ENCODE peak calls at places on chromosomes 4 and X, in ten cellular contexts. C is GM12891, G is testis, I is suprapubic skin, T is lower leg skin, U is A549, E is heart left ventricle, P is adrenal gland, O is breast epithelium, K is tibial nerve. A is an unnamed sample.

GRCh38 chrX:39492495-39493162 is 605.1 kb downstream of the BCOR start:
- DNase-seq in C (no peak), G (peak), I (no peak), T (no peak), U (no peak), E (no peak), P (no peak), O (no peak), K (no peak), A (no peak)

GRCh38 chr4:77156912-77157858 is at the start of gene CCNG2:
- DNase-seq in C (peak), G (peak), I (peak), T (peak), U (peak), E (peak), P (peak), O (peak), K (peak), A (peak)

GRCh38 chr4:33160126-33160525 is 2440.0 kb downstream of the PCDH7 start:
- DNase-seq in C (no peak), G (no peak), I (no peak), T (no peak), U (peak), E (no peak), P (no peak), O (no peak), K (peak), A (no peak)

GRCh38 chrX:13159886-13160285 is 115.5 kb upstream of the FAM9C start:
- DNase-seq in C (no peak), G (no peak), I (no peak), T (no peak), U (no peak), E (no peak), P (no peak), O (no peak), K (no peak), A (no peak)

GRCh38 chr4:176320340-176320975 is 692 bp downstream of the SPCS3 start:
- DNase-seq in C (peak), G (peak), I (peak), T (peak), U (peak), E (peak), P (peak), O (peak), K (peak), A (peak)

GRCh38 chrX:45621356-45622041 is 420.8 kb upstream of the DIPK2B start:
- DNase-seq in C (no peak), G (no peak), I (no peak), T (no peak), U (no peak), E (no peak), P (no peak), O (no peak), K (no peak), A (no peak)

GRCh38 chrX:129613596-129613995 is 41.2 kb downstream of the APLN start:
- DNase-seq in C (no peak), G (no peak), I (no peak), T (no peak), U (no peak), E (no peak), P (no peak), O (no peak), K (no peak), A (no peak)

GRCh38 chr4:152777488-152777887 is 2.0 kb downstream of the TIGD4 start:
- DNase-seq in C (no peak), G (no peak), I (no peak), T (no peak), U (no peak), E (no peak), P (no peak), O (no peak), K (no peak), A (no peak)

GRCh38 chr4:92303621-92304027 is at the start of gene GRID2:
- DNase-seq in C (no peak), G (peak), I (no peak), T (no peak), U (no peak), E (no peak), P (no peak), O (no peak), K (no peak), A (no peak)

GRCh38 chrX:69374569-69374968 is 129.6 kb upstream of the NALF2 start:
- DNase-seq in C (no peak), G (no peak), I (no peak), T (no peak), U (no peak), E (no peak), P (no peak), O (no peak), K (no peak), A (no peak)

GRCh38 chr4:68361146-68361589 is 11.3 kb upstream of the YTHDC1 start:
- DNase-seq in C (no peak), G (no peak), I (no peak), T (no peak), U (peak), E (no peak), P (no peak), O (no peak), K (no peak), A (no peak)

GRCh38 chr4:105631818-105632400 is 76.6 kb downstream of the INTS12 start:
- DNase-seq in C (no peak), G (no peak), I (no peak), T (no peak), U (no peak), E (no peak), P (no peak), O (no peak), K (no peak), A (no peak)

GRCh38 chr4:1972414-1972813 is 36.4 kb downstream of the NELFA start:
- DNase-seq in C (no peak), G (no peak), I (peak), T (no peak), U (no peak), E (no peak), P (no peak), O (no peak), K (no peak), A (no peak)

GRCh38 chrX:19760345-19760744 is 127.1 kb downstream of the SH3KBP1 start:
- DNase-seq in C (no peak), G (no peak), I (no peak), T (no peak), U (no peak), E (no peak), P (no peak), O (no peak), K (no peak), A (no peak)

GRCh38 chr4:103032575-103032974 is 13.1 kb upstream of the SLC9B1 start:
- DNase-seq in C (no peak), G (peak), I (no peak), T (no peak), U (peak), E (no peak), P (peak), O (no peak), K (no peak), A (no peak)

GRCh38 chrX:153927686-153927935 is 1.5 kb upstream of the ARHGAP4 start:
- DNase-seq in C (no peak), G (no peak), I (no peak), T (no peak), U (no peak), E (no peak), P (no peak), O (no peak), K (no peak), A (no peak)

GRCh38 chr4:15918484-15919129 is 19.9 kb downstream of the FGFBP1 start:
- DNase-seq in C (no peak), G (no peak), I (no peak), T (no peak), U (no peak), E (no peak), P (no peak), O (no peak), K (no peak), A (no peak)

GRCh38 chr4:11338990-11339782 is 89.5 kb downstream of the HS3ST1 start:
- DNase-seq in C (no peak), G (no peak), I (no peak), T (no peak), U (no peak), E (no peak), P (no peak), O (no peak), K (no peak), A (no peak)

GRCh38 chr4:8761824-8762205 is 109.8 kb downstream of the HMX1 start:
- DNase-seq in C (no peak), G (no peak), I (peak), T (no peak), U (no peak), E (no peak), P (no peak), O (peak), K (no peak), A (no peak)

GRCh38 chr4:163544407-163545038 is 50.0 kb downstream of the TMA16 start:
- DNase-seq in C (peak), G (peak), I (no peak), T (peak), U (peak), E (peak), P (peak), O (no peak), K (peak), A (peak)

GRCh38 chr4:36177946-36178345 is 66.4 kb downstream of the ARAP2 start:
- DNase-seq in C (no peak), G (no peak), I (no peak), T (no peak), U (no peak), E (no peak), P (no peak), O (no peak), K (no peak), A (no peak)

GRCh38 chrX:11629593-11630211 is 36.0 kb downstream of the ARHGAP6 start:
- DNase-seq in C (no peak), G (no peak), I (no peak), T (no peak), U (no peak), E (peak), P (no peak), O (no peak), K (peak), A (no peak)

GRCh38 chr4:134200811-134201215 is 776 bp downstream of the PABPC4L start:
- DNase-seq in C (no peak), G (no peak), I (no peak), T (peak), U (no peak), E (no peak), P (no peak), O (no peak), K (no peak), A (no peak)

GRCh38 chr4:100362363-100362762 is 155.5 kb downstream of the EMCN start:
- DNase-seq in C (no peak), G (no peak), I (no peak), T (no peak), U (no peak), E (no peak), P (no peak), O (no peak), K (no peak), A (no peak)

GRCh38 chr4:44583393-44583792 is 68.0 kb downstream of the YIPF7 start:
- DNase-seq in C (no peak), G (no peak), I (no peak), T (no peak), U (peak), E (no peak), P (no peak), O (no peak), K (no peak), A (no peak)

GRCh38 chr4:128512161-128512560 is 224.5 kb upstream of the PGRMC2 start:
- DNase-seq in C (no peak), G (no peak), I (no peak), T (peak), U (no peak), E (no peak), P (no peak), O (no peak), K (no peak), A (no peak)

GRCh38 chrX:48493890-48494364 is 14.9 kb upstream of the PORCN start:
- DNase-seq in C (no peak), G (peak), I (no peak), T (no peak), U (no peak), E (no peak), P (peak), O (no peak), K (no peak), A (no peak)

GRCh38 chr4:29081230-29081955 is 1638.8 kb upstream of the PCDH7 start:
- DNase-seq in C (no peak), G (no peak), I (no peak), T (no peak), U (no peak), E (no peak), P (no peak), O (no peak), K (no peak), A (no peak)

GRCh38 chr4:140359571-140360427 is 13.6 kb upstream of the SCOC start:
- DNase-seq in C (peak), G (peak), I (peak), T (peak), U (peak), E (peak), P (peak), O (peak), K (peak), A (peak)

GRCh38 chrX:124555036-124555595 is 208.8 kb downstream of the SH2D1A start:
- DNase-seq in C (no peak), G (no peak), I (no peak), T (no peak), U (no peak), E (no peak), P (no peak), O (no peak), K (no peak), A (peak)

GRCh38 chr4:150212927-150213326 is 134.7 kb downstream of the DCLK2 start:
- DNase-seq in C (no peak), G (no peak), I (no peak), T (no peak), U (no peak), E (no peak), P (no peak), O (no peak), K (no peak), A (no peak)

GRCh38 chr4:20662851-20663250 is 37.4 kb upstream of the PACRGL start:
- DNase-seq in C (no peak), G (no peak), I (no peak), T (no peak), U (no peak), E (no peak), P (no peak), O (no peak), K (no peak), A (no peak)

GRCh38 chr4:62709618-62710252 is 1509.6 kb downstream of the ADGRL3 start:
- DNase-seq in C (peak), G (peak), I (no peak), T (no peak), U (peak), E (no peak), P (no peak), O (no peak), K (no peak), A (no peak)

GRCh38 chr4:164621886-164622521 is 131.9 kb upstream of the SMIM31 start:
- DNase-seq in C (no peak), G (no peak), I (no peak), T (no peak), U (no peak), E (no peak), P (no peak), O (no peak), K (no peak), A (no peak)

GRCh38 chr4:6917445-6918241 is 8.0 kb downstream of the TBC1D14 start:
- DNase-seq in C (no peak), G (peak), I (no peak), T (peak), U (peak), E (peak), P (peak), O (peak), K (peak), A (no peak)
- TF ChIP-seq POLR2A in C (no peak), G (no peak), I (no peak), T (no peak), U (no peak), E (no peak), P (no peak), O (no peak), K (no peak), A (no peak)

GRCh38 chr4:52715255-52715897 is 35.8 kb downstream of the ERVMER34-1 start:
- DNase-seq in C (no peak), G (no peak), I (no peak), T (no peak), U (no peak), E (no peak), P (no peak), O (no peak), K (no peak), A (no peak)
- TF ChIP-seq POLR2A in C (peak), G (no peak), I (no peak), T (no peak), U (no peak), E (no peak), P (no peak), O (no peak), K (no peak), A (no peak)

GRCh38 chr4:173289351-173289725 is 44.8 kb downstream of the HMGB2 start:
- DNase-seq in C (no peak), G (no peak), I (no peak), T (no peak), U (no peak), E (no peak), P (no peak), O (no peak), K (no peak), A (no peak)
- TF ChIP-seq POLR2A in C (no peak), G (no peak), I (no peak), T (no peak), U (no peak), E (no peak), P (no peak), O (no peak), K (no peak), A (no peak)

GRCh38 chrX:40933132-40934078 is 151.8 kb upstream of the USP9X start:
- DNase-seq in C (no peak), G (no peak), I (no peak), T (no peak), U (peak), E (peak), P (peak), O (no peak), K (peak), A (no peak)
- TF ChIP-seq POLR2A in C (no peak), G (no peak), I (no peak), T (no peak), U (no peak), E (no peak), P (no peak), O (no peak), K (no peak), A (no peak)

GRCh38 chr4:82429728-82430192 is 502 bp downstream of the HNRNPDL start:
- DNase-seq in C (no peak), G (no peak), I (no peak), T (no peak), U (peak), E (no peak), P (no peak), O (peak), K (no peak), A (no peak)
- TF ChIP-seq POLR2A in C (peak), G (no peak), I (no peak), T (no peak), U (no peak), E (no peak), P (no peak), O (no peak), K (no peak), A (peak)

A was measured in H54.